ENCODE peak calls at places on chromosomes 6 and 20, in eight cellular contexts. H is NCI-H524; I is GM23248; J is activated T-helper 1 cell treated with anti-CD3 and anti-CD28 coated beads, Interleukin-12 subunit alpha, Interleukin-12 subunit beta, Interleukin-2, Interleukin-4 antibody, amounts not matched to agents 30 ng/mL and 10 ng/mL and 1 ng/mL, durations not matched to agents 14 hours and 24 hours and 36 hours; U is colonic mucosa; F is CD4-positive, alpha-beta memory T cell; A is NCI-H2081; Q is RPMI8226. L is an unnamed sample.
A peak's percentile ranks its signal among the peaks of the same experiment; 100 is the strongest.

GRCh38 chr6:119514355-119514754 is 164.8 kb upstream of the MAN1A1 start:
- DNase-seq in F (no peak), Q (no peak), I (no peak), J (no peak), A (no peak), U (no peak), H (no peak), L (no peak)

GRCh38 chr6:2432258-2432657 is 186.9 kb upstream of the GMDS start:
- DNase-seq in U (no peak), I (peak; percentile 95), H (no peak), Q (no peak), F (no peak), J (no peak), A (no peak), L (no peak)

GRCh38 chr20:2692886-2693285 is 306 bp downstream of the EBF4 start:
- DNase-seq in A (no peak), F (peak; percentile 24), J (no peak), Q (peak; percentile 31), I (peak; percentile 37), U (no peak), H (no peak), L (no peak)

GRCh38 chr6:139659711-139660110 is 285.3 kb upstream of the CITED2 start:
- DNase-seq in U (no peak), Q (no peak), J (no peak), H (no peak), F (no peak), A (no peak), I (no peak), L (no peak)

GRCh38 chr6:35474978-35475570 is 6.9 kb downstream of the RPL10A start:
- DNase-seq in Q (no peak), J (no peak), A (no peak), F (no peak), U (no peak), H (no peak), I (no peak), L (no peak)

GRCh38 chr6:138537090-138537489 is 37.8 kb upstream of the NHSL1 start:
- DNase-seq in A (no peak), U (no peak), F (no peak), H (no peak), Q (no peak), I (peak; percentile 63), J (no peak), L (no peak)

GRCh38 chr20:32004963-32005362 is 5.3 kb upstream of the CCM2L start:
- DNase-seq in Q (no peak), J (no peak), I (peak; percentile 50), H (no peak), F (no peak), U (no peak), A (no peak), L (no peak)

GRCh38 chr6:43120938-43121913 is 45.1 kb downstream of the PTK7 start:
- DNase-seq in I (peak; percentile 99), U (no peak), A (no peak), J (no peak), F (no peak), Q (peak; percentile 15), H (no peak), L (no peak)

GRCh38 chr6:20404641-20405032 is 3.0 kb downstream of the E2F3 start:
- DNase-seq in J (peak; percentile 56), H (peak; percentile 11), U (peak; percentile 56), Q (peak; percentile 89), I (peak; percentile 82), A (peak; percentile 42), F (peak; percentile 65), L (peak; percentile 80)

GRCh38 chr6:37758647-37759046 is 60.9 kb upstream of the ZFAND3 start:
- DNase-seq in A (no peak), I (no peak), U (no peak), H (no peak), Q (no peak), J (no peak), F (no peak), L (no peak)

GRCh38 chr6:142885182-142885867 is 59.7 kb downstream of the HIVEP2 start:
- DNase-seq in U (no peak), Q (peak; percentile 49), F (peak; percentile 78), A (no peak), J (peak; percentile 45), H (no peak), I (peak; percentile 92), L (peak; percentile 79)

GRCh38 chr6:43687437-43688347 is at the start of gene MRPS18A:
- DNase-seq in J (peak; percentile 81), I (peak; percentile 94), Q (peak; percentile 85), F (peak; percentile 74), U (peak; percentile 93), H (peak; percentile 36), A (peak; percentile 72), L (peak; percentile 83)

GRCh38 chr6:26234421-26235239 is 130.4 kb upstream of the BTN3A2 start:
- DNase-seq in U (peak; percentile 90), J (peak; percentile 79), I (peak; percentile 78), H (peak; percentile 60), A (peak; percentile 18), Q (peak; percentile 93), F (peak; percentile 85), L (peak; percentile 65)

L was measured in B cell.